ENCODE peak calls at places on chromosomes 16 and 17, in eight cellular contexts. P, H, E, U, V, C, Y and X are unnamed samples. For H3K36me3, the result is how much of the 10 kb centered on the place peaks cover.

GRCh38 chr17:78224226-78225087 is 7.0 kb upstream of the TMEM235 start:
- DNase-seq in E (no peak), C (no peak), Y (peak), H (no peak), U (no peak), V (no peak), P (no peak), X (no peak)

GRCh38 chr16:86074651-86075487 is 175.9 kb downstream of the IRF8 start:
- DNase-seq in U (no peak), E (no peak), Y (no peak), H (no peak), P (peak), V (peak), C (no peak), X (no peak)

GRCh38 chr17:80441133-80441578 is 26.2 kb downstream of the ENDOV start:
- DNase-seq in C (no peak), E (no peak), U (no peak), Y (no peak), V (no peak), H (peak), P (peak), X (peak)

GRCh38 chr16:6250516-6250915 is 1082.1 kb upstream of the RBFOX1 start:
- DNase-seq in H (no peak), E (no peak), U (no peak), Y (no peak), V (no peak), C (no peak), P (no peak), X (no peak)

GRCh38 chr17:32174889-32175288 is 32.6 kb downstream of the RHOT1 start:
- DNase-seq in U (no peak), V (no peak), H (no peak), E (no peak), Y (no peak), C (no peak), P (no peak), X (no peak)

GRCh38 chr17:10589553-10590145 is 40.2 kb upstream of the MYH2 start:
- DNase-seq in V (no peak), C (no peak), U (no peak), E (no peak), P (no peak), Y (no peak), H (no peak), X (no peak)

GRCh38 chr17:50349241-50349595 is 3.3 kb downstream of the XYLT2 start:
- DNase-seq in E (no peak), U (no peak), H (no peak), P (no peak), C (no peak), V (peak), Y (no peak), X (no peak)

GRCh38 chr17:41404024-41404651 is 6.7 kb upstream of the KRT31 start:
- DNase-seq in H (no peak), E (no peak), P (peak), V (no peak), U (no peak), Y (no peak), C (no peak), X (no peak)

GRCh38 chr16:81212830-81213465 is 25.5 kb upstream of the BCO1 start:
- DNase-seq in U (no peak), Y (peak), V (no peak), P (no peak), C (no peak), H (no peak), E (no peak), X (no peak)

GRCh38 chr17:27620721-27621120 is 10.3 kb upstream of the LGALS9 start:
- DNase-seq in C (no peak), E (no peak), P (no peak), U (no peak), V (no peak), H (no peak), Y (no peak), X (no peak)

GRCh38 chr17:28916302-28916934 is 13.5 kb upstream of the DHRS13 start:
- DNase-seq in U (no peak), E (peak), Y (peak), V (no peak), C (no peak), H (peak), P (peak), X (peak)

GRCh38 chr17:16363749-16364536 is 10.7 kb upstream of the CENPV start:
- DNase-seq in V (peak), P (peak), C (peak), H (peak), E (peak), Y (peak), U (peak), X (peak)

GRCh38 chr16:17412221-17412620 is 58.5 kb downstream of the XYLT1 start:
- DNase-seq in U (no peak), P (peak), E (no peak), V (no peak), H (no peak), C (no peak), Y (no peak), X (no peak)

GRCh38 chr17:64259922-64260321 is 3.1 kb downstream of the TEX2 start:
- DNase-seq in P (peak), E (no peak), Y (no peak), C (no peak), H (no peak), V (no peak), U (no peak), X (no peak)

GRCh38 chr17:83081561-83082201 is 2.3 kb downstream of the METRNL start:
- DNase-seq in U (no peak), H (peak), V (peak), P (peak), E (peak), Y (no peak), C (no peak), X (no peak)

GRCh38 chr17:2030779-2031163 is 818 bp downstream of the DPH1 start:
- DNase-seq in V (no peak), Y (peak), H (no peak), C (no peak), U (no peak), E (no peak), P (no peak), X (no peak)

GRCh38 chr17:32784113-32784512 is 92.8 kb downstream of the MYO1D start:
- DNase-seq in E (no peak), P (no peak), C (no peak), V (no peak), U (no peak), Y (no peak), H (no peak), X (no peak)

GRCh38 chr16:81480856-81481821 is 36.5 kb downstream of the CMIP start:
- DNase-seq in H (peak), U (no peak), P (peak), V (peak), C (peak), E (peak), Y (no peak), X (no peak)

DNA sequence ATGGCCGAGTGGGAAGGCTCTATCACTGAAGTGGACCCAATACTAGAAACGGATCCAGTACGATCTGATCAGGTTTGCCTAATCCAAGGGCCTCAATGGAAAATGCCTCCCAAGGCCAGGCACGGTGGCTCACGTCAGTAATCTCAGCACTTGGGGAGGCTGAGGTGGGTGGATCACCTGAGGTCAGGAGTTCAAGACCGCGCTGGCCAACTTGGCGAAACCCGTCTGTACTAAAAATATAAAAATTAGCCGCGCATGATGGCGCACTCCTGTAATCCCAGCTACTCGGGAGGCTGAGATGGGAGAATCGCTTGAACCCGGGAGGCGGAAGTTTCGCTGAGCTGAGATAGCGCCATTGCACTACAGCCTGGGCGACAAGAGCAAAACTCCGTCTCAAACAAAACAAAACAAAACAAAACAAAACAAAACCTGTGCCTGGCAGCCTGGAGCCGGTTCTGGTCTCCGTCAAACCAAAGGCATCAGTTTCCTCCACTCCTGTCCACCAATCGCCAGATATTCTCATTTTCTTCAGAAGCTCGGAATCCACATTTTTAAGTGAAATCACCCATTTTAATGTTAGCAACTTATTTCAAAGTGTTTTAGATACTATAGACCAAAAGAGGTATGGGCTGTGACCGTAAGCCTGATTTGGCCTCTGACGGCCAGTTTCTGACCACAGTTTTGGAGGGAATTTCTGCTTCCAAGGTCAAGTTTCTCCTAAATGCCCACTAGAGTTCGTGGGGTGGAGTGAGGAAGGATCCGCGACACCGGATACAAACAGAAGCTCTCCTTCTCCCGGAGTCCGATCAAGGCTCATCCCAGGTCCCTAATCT is 664 bp downstream of the NQO1 start:
- DNase-seq in V (peak), P (no peak), U (no peak), Y (no peak), E (peak), C (no peak), H (no peak), X (no peak)
- TF ChIP-seq CTCF in V (no peak), P (no peak), U (no peak), Y (no peak), E (no peak), C (no peak), H (no peak), X (no peak)

DNA sequence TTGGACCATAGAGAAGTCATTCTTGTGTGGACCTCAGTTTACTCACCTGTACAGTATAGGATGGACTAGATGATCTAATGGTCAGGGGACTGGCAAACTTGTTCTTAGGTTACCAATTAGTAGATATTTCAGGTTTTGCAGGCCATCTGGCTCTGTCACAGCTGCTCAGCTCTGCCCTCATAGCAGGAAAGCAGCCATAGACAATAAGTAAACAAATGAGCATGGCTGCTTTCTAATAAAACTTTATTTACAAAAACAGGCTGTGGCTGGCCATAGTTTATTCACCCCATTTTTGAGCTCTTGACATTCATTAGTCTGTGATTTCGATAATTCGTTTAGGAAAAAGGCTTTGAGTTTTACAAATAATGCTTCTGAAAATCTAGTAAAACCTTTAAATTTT is 12.7 kb downstream of the BPTF start:
- DNase-seq in H (no peak), E (no peak), U (no peak), C (no peak), Y (no peak), P (no peak), V (no peak), X (no peak)
- H3K4me3 ChIP-seq in H (no peak), E (no peak), U (no peak), C (no peak), Y (no peak), P (no peak), V (no peak), X (no peak)

DNA sequence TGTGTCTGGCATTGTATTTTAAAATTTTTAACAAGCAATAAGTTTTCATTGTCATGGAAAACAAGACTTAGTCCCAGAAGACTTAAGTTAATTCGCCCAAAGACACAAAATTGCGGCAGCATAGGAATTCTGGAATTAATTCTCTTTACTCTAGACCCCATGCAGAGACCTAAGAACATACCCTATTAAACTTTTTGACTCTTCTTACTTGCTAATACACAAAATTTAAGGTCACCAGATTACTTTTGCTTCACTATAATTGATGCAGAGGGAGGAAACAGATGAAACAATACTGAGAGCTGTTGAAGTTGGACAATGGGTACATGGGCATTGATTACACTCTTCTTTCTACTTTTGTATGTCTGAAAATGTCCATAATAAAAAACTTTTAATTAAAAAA is 12.6 kb downstream of the HELZ start:
- DNase-seq in V (no peak), E (no peak), C (no peak), U (no peak), Y (no peak), P (no peak), H (no peak), X (no peak)
- H3K36me3 ChIP-seq in V (under half), E (half or more), C (half or more), U (under half), Y (half or more), P (under half), H (under half), X (half or more)

GRCh38 chr17:6651483-6652452 is at the start of the genes C17orf100 and MED31:
- DNase-seq in V (peak), U (peak), E (peak), H (peak), P (peak), Y (peak), C (peak), X (peak)

GRCh38 chr17:6642592-6642991 is 1.7 kb downstream of the TXNDC17 start:
- DNase-seq in V (no peak), Y (no peak), H (no peak), P (no peak), U (no peak), C (no peak), E (no peak), X (no peak)

GRCh38 chr17:6643460-6644125 is 2.7 kb downstream of the TXNDC17 start:
- DNase-seq in E (no peak), P (no peak), C (no peak), H (no peak), U (no peak), V (no peak), Y (no peak), X (no peak)

DNA sequence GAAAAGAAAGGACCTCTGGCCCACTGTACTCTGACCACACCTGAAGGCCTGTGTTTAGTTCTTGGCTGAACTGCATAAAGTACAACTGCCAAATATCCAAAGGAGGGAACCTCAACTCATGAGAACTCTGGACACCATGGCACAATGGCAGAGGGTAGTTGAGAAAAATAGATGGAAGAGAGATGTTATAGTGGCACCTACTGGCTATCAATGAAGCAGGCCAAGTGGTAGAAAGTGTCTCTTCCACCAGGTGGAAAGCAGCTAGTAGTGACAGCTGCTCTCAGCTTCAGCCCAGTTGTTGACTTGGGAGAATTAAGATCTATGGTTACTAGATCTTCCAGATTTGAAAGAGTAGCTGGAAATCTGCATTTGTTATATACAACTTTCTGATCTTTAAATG is 3.2 kb downstream of the MED31 start:
- DNase-seq in P (no peak), V (no peak), E (no peak), H (no peak), Y (no peak), C (no peak), U (no peak), X (no peak)
- TF ChIP-seq CTCF in P (peak), V (no peak), E (no peak), H (no peak), Y (peak), C (no peak), U (no peak), X (peak)